ENCODE peak calls at places on chromosome 22, in eight cellular contexts. I is ovary; F is MG63; K is HFF-Myc; E is stimulated activated CD4-positive, alpha-beta T cell treated with anti-CD3 and anti-CD28 coated beads, Interleukin-15, amount 100 ng/mL, for 1 hour; T is GM12891; Y is neuronal stem cell; B is endodermal cell. R is an unnamed sample.

GRCh38 chr22:25097006-25097405 is 102.7 kb upstream of the CRYBB3 start:
- DNase-seq in Y (no peak), K (no peak), F (no peak), B (no peak), I (no peak), E (no peak), T (no peak), R (no peak)

GRCh38 chr22:44181912-44182590 is 1.3 kb downstream of the PARVG start:
- DNase-seq in B (no peak), K (no peak), E (no peak), I (no peak), T (no peak), F (no peak), Y (no peak), R (no peak)

GRCh38 chr22:49768077-49768476 is 59.6 kb downstream of the BRD1 start:
- DNase-seq in F (no peak), I (peak; percentile 24), B (peak; percentile 28), K (no peak), Y (no peak), E (no peak), T (no peak), R (no peak)

GRCh38 chr22:46002757-46003270 is 25.9 kb upstream of the WNT7B start:
- DNase-seq in Y (no peak), B (no peak), E (no peak), F (peak; percentile 33), K (no peak), T (no peak), I (no peak), R (no peak)

GRCh38 chr22:45246060-45246985 is 5.6 kb upstream of the KIAA0930 start:
- DNase-seq in K (peak; percentile 97), T (no peak), Y (no peak), B (peak; percentile 70), E (no peak), I (no peak), F (peak; percentile 76), R (no peak)

GRCh38 chr22:42343551-42344081 is 73.2 kb upstream of the TCF20 start:
- DNase-seq in E (no peak), T (peak; percentile 53), I (peak; percentile 59), F (peak; percentile 47), Y (no peak), B (no peak), K (no peak), R (peak; percentile 67)

GRCh38 chr22:45207981-45208664 is 32.6 kb downstream of the KIAA0930 start:
- DNase-seq in B (no peak), T (no peak), F (no peak), I (no peak), Y (no peak), K (peak; percentile 66), E (no peak), R (no peak)

GRCh38 chr22:27833803-27834202 is 32.2 kb upstream of the MN1 start:
- DNase-seq in E (no peak), K (no peak), Y (no peak), I (no peak), F (no peak), B (no peak), T (no peak), R (no peak)

GRCh38 chr22:37499006-37499707 is 13.0 kb upstream of the MFNG start:
- DNase-seq in E (no peak), I (no peak), K (no peak), Y (no peak), F (no peak), B (no peak), T (no peak), R (no peak)

GRCh38 chr22:43136255-43136654 is 6.9 kb downstream of the MCAT start:
- DNase-seq in F (no peak), I (no peak), Y (no peak), E (no peak), B (peak; percentile 82), K (no peak), T (peak; percentile 85), R (peak; percentile 65)